ENCODE peak calls at places on chromosomes 6 and 20, in eight cellular contexts. One of them, this sample, is unnamed.
A peak's percentile ranks its signal among the peaks of the same experiment; 100 is the strongest.

GRCh38 chr20:23036371-23036770 is 1.3 kb downstream of the SSTR4 start:
- DNase-seq in SHP77: no peak
- DNase-seq in GM12878: no peak
- DNase-seq in stimulated activated naive CD8-positive, alpha-beta T cell treated with anti-CD3 and anti-CD28 coated beads, Interleukin-15, amount 100 ng/mL, for 72 hours: no peak
- DNase-seq in fibroblast of lung: no peak
- DNase-seq in heart right ventricle: no peak
- DNase-seq in GM20000: no peak
- DNase-seq in naive thymus-derived CD8-positive, alpha-beta T cell: no peak
- DNase-seq in this sample: no peak

GRCh38 chr20:52054123-52054522 is 137.5 kb downstream of the ZFP64 start:
- DNase-seq in heart right ventricle: no peak
- DNase-seq in SHP77: no peak
- DNase-seq in fibroblast of lung: no peak
- DNase-seq in naive thymus-derived CD8-positive, alpha-beta T cell: no peak
- DNase-seq in GM12878: no peak
- DNase-seq in GM20000: no peak
- DNase-seq in stimulated activated naive CD8-positive, alpha-beta T cell treated with anti-CD3 and anti-CD28 coated beads, Interleukin-15, amount 100 ng/mL, for 72 hours: no peak
- DNase-seq in this sample: no peak

GRCh38 chr6:29552512-29553051 is 7.0 kb downstream of the UBD start:
- DNase-seq in fibroblast of lung: peak; percentile 81
- DNase-seq in SHP77: no peak
- DNase-seq in naive thymus-derived CD8-positive, alpha-beta T cell: peak; percentile 41
- DNase-seq in GM12878: peak; percentile 56
- DNase-seq in GM20000: peak; percentile 85
- DNase-seq in stimulated activated naive CD8-positive, alpha-beta T cell treated with anti-CD3 and anti-CD28 coated beads, Interleukin-15, amount 100 ng/mL, for 72 hours: peak; percentile 23
- DNase-seq in heart right ventricle: peak; percentile 41
- DNase-seq in this sample: no peak

GRCh38 chr6:168215121-168215808 is 104.3 kb downstream of the DACT2 start:
- DNase-seq in SHP77: no peak
- DNase-seq in GM20000: no peak
- DNase-seq in heart right ventricle: no peak
- DNase-seq in naive thymus-derived CD8-positive, alpha-beta T cell: no peak
- DNase-seq in stimulated activated naive CD8-positive, alpha-beta T cell treated with anti-CD3 and anti-CD28 coated beads, Interleukin-15, amount 100 ng/mL, for 72 hours: no peak
- DNase-seq in fibroblast of lung: no peak
- DNase-seq in GM12878: no peak
- DNase-seq in this sample: no peak

GRCh38 chr6:167825759-167826229 is 917 bp upstream of the AFDN start:
- DNase-seq in GM12878: no peak
- DNase-seq in stimulated activated naive CD8-positive, alpha-beta T cell treated with anti-CD3 and anti-CD28 coated beads, Interleukin-15, amount 100 ng/mL, for 72 hours: peak; percentile 32
- DNase-seq in heart right ventricle: peak; percentile 29
- DNase-seq in fibroblast of lung: no peak
- DNase-seq in naive thymus-derived CD8-positive, alpha-beta T cell: no peak
- DNase-seq in SHP77: no peak
- DNase-seq in GM20000: peak; percentile 49
- DNase-seq in this sample: peak; percentile 58

GRCh38 chr20:53136473-53136872 is 164.3 kb downstream of the TSHZ2 start:
- DNase-seq in GM12878: no peak
- DNase-seq in naive thymus-derived CD8-positive, alpha-beta T cell: no peak
- DNase-seq in SHP77: no peak
- DNase-seq in stimulated activated naive CD8-positive, alpha-beta T cell treated with anti-CD3 and anti-CD28 coated beads, Interleukin-15, amount 100 ng/mL, for 72 hours: no peak
- DNase-seq in fibroblast of lung: no peak
- DNase-seq in GM20000: no peak
- DNase-seq in heart right ventricle: no peak
- DNase-seq in this sample: no peak

GRCh38 chr20:47188540-47188939 is 168.0 kb downstream of the ZMYND8 start:
- DNase-seq in fibroblast of lung: no peak
- DNase-seq in heart right ventricle: no peak
- DNase-seq in GM20000: no peak
- DNase-seq in naive thymus-derived CD8-positive, alpha-beta T cell: peak; percentile 21
- DNase-seq in GM12878: no peak
- DNase-seq in SHP77: no peak
- DNase-seq in stimulated activated naive CD8-positive, alpha-beta T cell treated with anti-CD3 and anti-CD28 coated beads, Interleukin-15, amount 100 ng/mL, for 72 hours: no peak
- DNase-seq in this sample: no peak

GRCh38 chr6:88246654-88247053 is 80.5 kb upstream of the CNR1 start:
- DNase-seq in GM20000: no peak
- DNase-seq in stimulated activated naive CD8-positive, alpha-beta T cell treated with anti-CD3 and anti-CD28 coated beads, Interleukin-15, amount 100 ng/mL, for 72 hours: no peak
- DNase-seq in heart right ventricle: no peak
- DNase-seq in GM12878: no peak
- DNase-seq in naive thymus-derived CD8-positive, alpha-beta T cell: no peak
- DNase-seq in fibroblast of lung: no peak
- DNase-seq in SHP77: no peak
- DNase-seq in this sample: no peak

GRCh38 chr20:38809942-38810341 is 4.4 kb downstream of the PPP1R16B start:
- DNase-seq in GM20000: peak; percentile 47
- DNase-seq in GM12878: no peak
- DNase-seq in fibroblast of lung: no peak
- DNase-seq in heart right ventricle: no peak
- DNase-seq in naive thymus-derived CD8-positive, alpha-beta T cell: no peak
- DNase-seq in SHP77: no peak
- DNase-seq in stimulated activated naive CD8-positive, alpha-beta T cell treated with anti-CD3 and anti-CD28 coated beads, Interleukin-15, amount 100 ng/mL, for 72 hours: no peak
- DNase-seq in this sample: no peak

GRCh38 chr20:4470375-4470774 is 251.3 kb upstream of the PRND start:
- DNase-seq in heart right ventricle: no peak
- DNase-seq in GM20000: no peak
- DNase-seq in stimulated activated naive CD8-positive, alpha-beta T cell treated with anti-CD3 and anti-CD28 coated beads, Interleukin-15, amount 100 ng/mL, for 72 hours: no peak
- DNase-seq in GM12878: no peak
- DNase-seq in SHP77: no peak
- DNase-seq in naive thymus-derived CD8-positive, alpha-beta T cell: no peak
- DNase-seq in fibroblast of lung: peak; percentile 69
- DNase-seq in this sample: no peak

GRCh38 chr20:40646321-40647212 is 42.5 kb downstream of the MAFB start:
- DNase-seq in GM12878: no peak
- DNase-seq in naive thymus-derived CD8-positive, alpha-beta T cell: no peak
- DNase-seq in heart right ventricle: no peak
- DNase-seq in SHP77: no peak
- DNase-seq in fibroblast of lung: no peak
- DNase-seq in stimulated activated naive CD8-positive, alpha-beta T cell treated with anti-CD3 and anti-CD28 coated beads, Interleukin-15, amount 100 ng/mL, for 72 hours: no peak
- DNase-seq in GM20000: no peak
- DNase-seq in this sample: no peak

GRCh38 chr6:139625998-139626975 is 251.8 kb upstream of the CITED2 start:
- DNase-seq in fibroblast of lung: peak; percentile 26
- DNase-seq in stimulated activated naive CD8-positive, alpha-beta T cell treated with anti-CD3 and anti-CD28 coated beads, Interleukin-15, amount 100 ng/mL, for 72 hours: no peak
- DNase-seq in naive thymus-derived CD8-positive, alpha-beta T cell: no peak
- DNase-seq in heart right ventricle: no peak
- DNase-seq in SHP77: no peak
- DNase-seq in GM12878: no peak
- DNase-seq in GM20000: no peak
- DNase-seq in this sample: no peak

GRCh38 chr6:20789162-20789561 is 254.9 kb downstream of the CDKAL1 start:
- DNase-seq in GM20000: no peak
- DNase-seq in heart right ventricle: no peak
- DNase-seq in naive thymus-derived CD8-positive, alpha-beta T cell: no peak
- DNase-seq in stimulated activated naive CD8-positive, alpha-beta T cell treated with anti-CD3 and anti-CD28 coated beads, Interleukin-15, amount 100 ng/mL, for 72 hours: no peak
- DNase-seq in SHP77: no peak
- DNase-seq in fibroblast of lung: peak; percentile 56
- DNase-seq in GM12878: no peak
- DNase-seq in this sample: no peak

GRCh38 chr6:106692823-106693216 is 63.4 kb downstream of the QRSL1 start:
- DNase-seq in GM12878: no peak
- DNase-seq in heart right ventricle: no peak
- DNase-seq in SHP77: no peak
- DNase-seq in GM20000: no peak
- DNase-seq in fibroblast of lung: no peak
- DNase-seq in naive thymus-derived CD8-positive, alpha-beta T cell: no peak
- DNase-seq in stimulated activated naive CD8-positive, alpha-beta T cell treated with anti-CD3 and anti-CD28 coated beads, Interleukin-15, amount 100 ng/mL, for 72 hours: no peak
- DNase-seq in this sample: no peak

GRCh38 chr20:58143531-58143930 is 84.9 kb downstream of the ANKRD60 start:
- DNase-seq in GM20000: no peak
- DNase-seq in stimulated activated naive CD8-positive, alpha-beta T cell treated with anti-CD3 and anti-CD28 coated beads, Interleukin-15, amount 100 ng/mL, for 72 hours: no peak
- DNase-seq in fibroblast of lung: no peak
- DNase-seq in GM12878: no peak
- DNase-seq in heart right ventricle: no peak
- DNase-seq in SHP77: no peak
- DNase-seq in naive thymus-derived CD8-positive, alpha-beta T cell: no peak
- DNase-seq in this sample: no peak

GRCh38 chr6:149888659-149889058 is 9.3 kb downstream of the RAET1E start:
- DNase-seq in GM20000: no peak
- DNase-seq in naive thymus-derived CD8-positive, alpha-beta T cell: no peak
- DNase-seq in heart right ventricle: no peak
- DNase-seq in GM12878: no peak
- DNase-seq in stimulated activated naive CD8-positive, alpha-beta T cell treated with anti-CD3 and anti-CD28 coated beads, Interleukin-15, amount 100 ng/mL, for 72 hours: no peak
- DNase-seq in fibroblast of lung: peak; percentile 35
- DNase-seq in SHP77: no peak
- DNase-seq in this sample: no peak

This sample was measured in psoas muscle.